ENCODE peak calls at places on chromosomes 16 and 17, in five cellular contexts. One of them, this sample, is unnamed.

GRCh38 chr16:65244811-65245210 is 122.9 kb upstream of the CDH11 start:
- DNase-seq in HepG2: no peak
- DNase-seq in HEK293T: no peak
- DNase-seq in SK-N-SH: no peak
- DNase-seq in K562: no peak
- DNase-seq in this sample: no peak

GRCh38 chr16:46947900-46948547 is 25.4 kb downstream of the DNAJA2 start:
- DNase-seq in HEK293T: peak
- DNase-seq in SK-N-SH: peak
- DNase-seq in HepG2: peak
- DNase-seq in K562: peak
- DNase-seq in this sample: peak

GRCh38 chr17:66667090-66667489 is 167.8 kb upstream of the CACNG5 start:
- DNase-seq in SK-N-SH: no peak
- DNase-seq in HepG2: no peak
- DNase-seq in HEK293T: no peak
- DNase-seq in K562: no peak
- DNase-seq in this sample: no peak

GRCh38 chr17:7992516-7992915 is 9.9 kb upstream of the GUCY2D start:
- DNase-seq in HepG2: no peak
- DNase-seq in SK-N-SH: no peak
- DNase-seq in HEK293T: no peak
- DNase-seq in K562: no peak
- DNase-seq in this sample: no peak

GRCh38 chr17:82234211-82235055 is 5.6 kb downstream of the SLC16A3 start:
- DNase-seq in SK-N-SH: no peak
- DNase-seq in K562: no peak
- DNase-seq in HEK293T: no peak
- DNase-seq in HepG2: no peak
- DNase-seq in this sample: no peak

GRCh38 chr17:49454050-49454449 is 39.4 kb upstream of the PHB1 start:
- DNase-seq in K562: no peak
- DNase-seq in HepG2: peak
- DNase-seq in HEK293T: no peak
- DNase-seq in SK-N-SH: no peak
- DNase-seq in this sample: no peak

GRCh38 chr17:74259667-74260524 is 14.1 kb upstream of the DNAI2 start:
- DNase-seq in HepG2: no peak
- DNase-seq in SK-N-SH: peak
- DNase-seq in K562: no peak
- DNase-seq in HEK293T: no peak
- DNase-seq in this sample: no peak

GRCh38 chr17:75209061-75209460 is 3.6 kb downstream of the NUP85 start:
- DNase-seq in HEK293T: no peak
- DNase-seq in SK-N-SH: no peak
- DNase-seq in HepG2: no peak
- DNase-seq in K562: no peak
- DNase-seq in this sample: no peak

GRCh38 chr16:58652741-58653140 is 23.1 kb upstream of the CNOT1 start:
- DNase-seq in HepG2: peak
- DNase-seq in SK-N-SH: peak
- DNase-seq in HEK293T: no peak
- DNase-seq in K562: no peak
- DNase-seq in this sample: no peak

GRCh38 chr16:2150418-2151187 is 2.2 kb downstream of the RAB26 start:
- DNase-seq in K562: no peak
- DNase-seq in SK-N-SH: peak
- DNase-seq in HepG2: peak
- DNase-seq in HEK293T: no peak
- DNase-seq in this sample: no peak

GRCh38 chr16:66175058-66175457 is 191.4 kb upstream of the CDH5 start:
- DNase-seq in HepG2: no peak
- DNase-seq in HEK293T: no peak
- DNase-seq in K562: no peak
- DNase-seq in SK-N-SH: no peak
- DNase-seq in this sample: no peak

GRCh38 chr17:72934927-72935326 is 157.6 kb downstream of the SLC39A11 start:
- DNase-seq in HepG2: no peak
- DNase-seq in K562: no peak
- DNase-seq in SK-N-SH: no peak
- DNase-seq in HEK293T: no peak
- DNase-seq in this sample: no peak

GRCh38 chr17:19384723-19385391 is 2.1 kb downstream of the MFAP4 start:
- DNase-seq in HepG2: no peak
- DNase-seq in SK-N-SH: peak
- DNase-seq in K562: peak
- DNase-seq in HEK293T: no peak
- DNase-seq in this sample: no peak

GRCh38 chr16:4330277-4330882 is 14.5 kb downstream of the GLIS2 start:
- DNase-seq in HEK293T: peak
- DNase-seq in K562: peak
- DNase-seq in SK-N-SH: peak
- DNase-seq in HepG2: peak
- DNase-seq in this sample: no peak

GRCh38 chr17:47649972-47650524 is 329 bp downstream of the KPNB1 start:
- DNase-seq in SK-N-SH: no peak
- DNase-seq in HEK293T: no peak
- DNase-seq in K562: no peak
- DNase-seq in HepG2: no peak
- DNase-seq in this sample: no peak

GRCh38 chr16:3112058-3112880 is at the start of gene ZNF205:
- DNase-seq in K562: peak
- DNase-seq in HEK293T: peak
- DNase-seq in SK-N-SH: peak
- DNase-seq in HepG2: peak
- DNase-seq in this sample: no peak

GRCh38 chr17:44961921-44962350 is 6.2 kb downstream of the C1QL1 start:
- DNase-seq in K562: peak
- DNase-seq in SK-N-SH: no peak
- DNase-seq in HEK293T: peak
- DNase-seq in HepG2: peak
- DNase-seq in this sample: no peak

GRCh38 chr16:75237398-75238131 is 13.9 kb downstream of the BCAR1 start:
- DNase-seq in HepG2: no peak
- DNase-seq in SK-N-SH: no peak
- DNase-seq in K562: no peak
- DNase-seq in HEK293T: no peak
- DNase-seq in this sample: no peak

GRCh38 chr16:13957197-13958078 is 37.5 kb downstream of the ERCC4 start:
- DNase-seq in K562: peak
- DNase-seq in HepG2: peak
- DNase-seq in SK-N-SH: peak
- DNase-seq in HEK293T: peak
- DNase-seq in this sample: peak

GRCh38 chr17:4914009-4914408 is 11.1 kb upstream of the CHRNE start:
- DNase-seq in K562: no peak
- DNase-seq in HEK293T: no peak
- DNase-seq in SK-N-SH: no peak
- DNase-seq in HepG2: peak
- DNase-seq in this sample: no peak

GRCh38 chr17:21294321-21295035 is 10.0 kb downstream of the MAP2K3 start:
- DNase-seq in K562: no peak
- DNase-seq in HEK293T: no peak
- DNase-seq in SK-N-SH: peak
- DNase-seq in HepG2: no peak
- DNase-seq in this sample: no peak

GRCh38 chr16:84717484-84717883 is 17.7 kb downstream of the USP10 start:
- DNase-seq in SK-N-SH: no peak
- DNase-seq in HepG2: no peak
- DNase-seq in HEK293T: no peak
- DNase-seq in K562: no peak
- DNase-seq in this sample: no peak

GRCh38 chr16:23024044-23024443 is 125.2 kb downstream of the USP31 start:
- DNase-seq in HepG2: no peak
- DNase-seq in HEK293T: no peak
- DNase-seq in K562: no peak
- DNase-seq in SK-N-SH: no peak
- DNase-seq in this sample: no peak

GRCh38 chr16:85673529-85674417 is 15.0 kb downstream of the GINS2 start:
- DNase-seq in HepG2: no peak
- DNase-seq in HEK293T: no peak
- DNase-seq in K562: no peak
- DNase-seq in SK-N-SH: peak
- DNase-seq in this sample: no peak

GRCh38 chr17:28348979-28349378 is 8.3 kb downstream of the POLDIP2 start:
- DNase-seq in K562: no peak
- DNase-seq in SK-N-SH: no peak
- DNase-seq in HEK293T: no peak
- DNase-seq in HepG2: no peak
- DNase-seq in this sample: no peak

GRCh38 chr16:1772362-1772907 is at the start of gene EME2:
- DNase-seq in K562: peak
- DNase-seq in SK-N-SH: peak
- DNase-seq in HEK293T: no peak
- DNase-seq in HepG2: peak
- DNase-seq in this sample: no peak

GRCh38 chr17:21037117-21037803 is 5.6 kb downstream of the USP22 start:
- DNase-seq in K562: no peak
- DNase-seq in HEK293T: no peak
- DNase-seq in SK-N-SH: no peak
- DNase-seq in HepG2: no peak
- DNase-seq in this sample: no peak

GRCh38 chr17:75615301-75615700 is 17.9 kb upstream of the SMIM5 start:
- DNase-seq in K562: no peak
- DNase-seq in HEK293T: no peak
- DNase-seq in SK-N-SH: no peak
- DNase-seq in HepG2: no peak
- DNase-seq in this sample: no peak

GRCh38 chr16:76389126-76389525 is 111.9 kb downstream of the CNTNAP4 start:
- DNase-seq in SK-N-SH: no peak
- DNase-seq in HEK293T: no peak
- DNase-seq in HepG2: no peak
- DNase-seq in K562: no peak
- DNase-seq in this sample: no peak

GRCh38 chr16:23836404-23837291 is 865 bp downstream of the PRKCB start:
- DNase-seq in SK-N-SH: peak
- DNase-seq in HepG2: no peak
- DNase-seq in K562: peak
- DNase-seq in HEK293T: peak
- DNase-seq in this sample: no peak

GRCh38 chr16:17414421-17414820 is 56.3 kb downstream of the XYLT1 start:
- DNase-seq in SK-N-SH: no peak
- DNase-seq in HEK293T: no peak
- DNase-seq in K562: no peak
- DNase-seq in HepG2: no peak
- DNase-seq in this sample: peak

GRCh38 chr17:7285679-7286078 is 4.2 kb downstream of the SLC2A4 start:
- DNase-seq in SK-N-SH: no peak
- DNase-seq in HepG2: no peak
- DNase-seq in HEK293T: no peak
- DNase-seq in K562: no peak
- DNase-seq in this sample: no peak

GRCh38 chr17:61836266-61837174 is 26.8 kb downstream of the BRIP1 start:
- DNase-seq in SK-N-SH: no peak
- DNase-seq in HepG2: no peak
- DNase-seq in K562: no peak
- DNase-seq in HEK293T: no peak
- DNase-seq in this sample: no peak

GRCh38 chr16:85177448-85177846 is 65.2 kb upstream of the CIBAR2 start:
- DNase-seq in HEK293T: no peak
- DNase-seq in HepG2: no peak
- DNase-seq in K562: no peak
- DNase-seq in SK-N-SH: no peak
- DNase-seq in this sample: no peak

GRCh38 chr17:45277216-45277849 is 15.4 kb upstream of the SPATA32 start:
- DNase-seq in HEK293T: peak
- DNase-seq in K562: peak
- DNase-seq in SK-N-SH: peak
- DNase-seq in HepG2: peak
- DNase-seq in this sample: peak

GRCh38 chr16:30694926-30695678 is 3.9 kb upstream of the SRCAP start:
- DNase-seq in HepG2: no peak
- DNase-seq in HEK293T: no peak
- DNase-seq in SK-N-SH: no peak
- DNase-seq in K562: no peak
- DNase-seq in this sample: no peak

GRCh38 chr17:13420294-13421277 is 181.1 kb downstream of the HS3ST3A1 start:
- DNase-seq in HEK293T: no peak
- DNase-seq in HepG2: peak
- DNase-seq in K562: no peak
- DNase-seq in SK-N-SH: no peak
- DNase-seq in this sample: no peak

GRCh38 chr17:3046753-3047152 is 16.7 kb downstream of the OR1D5 start:
- DNase-seq in HepG2: no peak
- DNase-seq in SK-N-SH: no peak
- DNase-seq in K562: no peak
- DNase-seq in HEK293T: no peak
- DNase-seq in this sample: no peak

GRCh38 chr17:50627782-50628601 is 6.7 kb upstream of the ABCC3 start:
- DNase-seq in HEK293T: no peak
- DNase-seq in HepG2: peak
- DNase-seq in SK-N-SH: peak
- DNase-seq in K562: no peak
- DNase-seq in this sample: no peak
- TF ChIP-seq FOXM1 in HEK293T: no peak
- TF ChIP-seq FOXM1 in HepG2: no peak
- TF ChIP-seq FOXM1 in SK-N-SH: no peak
- TF ChIP-seq FOXM1 in K562: no peak
- TF ChIP-seq FOXM1 in this sample: no peak

GRCh38 chr17:59734226-59734625 is 26.8 kb downstream of the VMP1 start:
- DNase-seq in K562: no peak
- DNase-seq in SK-N-SH: no peak
- DNase-seq in HEK293T: no peak
- DNase-seq in HepG2: no peak
- DNase-seq in this sample: no peak
- TF ChIP-seq FOXM1 in K562: no peak
- TF ChIP-seq FOXM1 in SK-N-SH: no peak
- TF ChIP-seq FOXM1 in HEK293T: no peak
- TF ChIP-seq FOXM1 in HepG2: no peak
- TF ChIP-seq FOXM1 in this sample: no peak

DNA sequence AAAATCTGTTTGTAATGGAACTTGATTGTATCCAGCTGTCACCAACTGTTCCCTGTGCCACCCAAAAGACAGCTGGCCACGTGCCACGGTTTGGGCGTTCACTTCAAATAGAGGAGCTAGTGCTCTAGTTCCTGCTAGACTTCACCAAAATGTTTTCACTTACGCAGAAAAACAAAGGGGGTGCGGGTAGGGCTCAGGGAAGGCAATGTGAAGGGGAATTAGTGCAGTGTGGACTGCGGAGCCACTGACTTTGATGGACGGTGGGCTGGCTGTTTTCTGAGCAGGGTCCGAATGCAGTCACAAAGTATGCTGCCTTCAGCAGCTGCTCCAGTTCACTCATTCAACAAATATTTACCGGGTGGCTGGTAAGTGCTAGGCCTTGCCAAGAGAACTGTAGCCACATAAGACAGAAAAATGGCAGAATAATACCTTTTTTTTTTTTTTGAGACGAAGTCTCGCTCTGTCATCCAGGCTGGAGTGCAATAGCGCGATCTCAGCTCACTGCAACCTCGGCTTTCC is 7.6 kb upstream of the CYTH1 start:
- DNase-seq in SK-N-SH: peak
- DNase-seq in K562: no peak
- DNase-seq in HepG2: no peak
- DNase-seq in HEK293T: no peak
- DNase-seq in this sample: no peak
- TF ChIP-seq FOXM1 in SK-N-SH: no peak
- TF ChIP-seq FOXM1 in K562: no peak
- TF ChIP-seq FOXM1 in HepG2: no peak
- TF ChIP-seq FOXM1 in HEK293T: no peak
- TF ChIP-seq FOXM1 in this sample: no peak

GRCh38 chr17:77936881-77937280 is 21.6 kb upstream of the TNRC6C start:
- DNase-seq in SK-N-SH: no peak
- DNase-seq in HEK293T: no peak
- DNase-seq in HepG2: no peak
- DNase-seq in K562: no peak
- DNase-seq in this sample: no peak
- TF ChIP-seq FOXM1 in SK-N-SH: no peak
- TF ChIP-seq FOXM1 in HEK293T: no peak
- TF ChIP-seq FOXM1 in HepG2: no peak
- TF ChIP-seq FOXM1 in K562: no peak
- TF ChIP-seq FOXM1 in this sample: no peak

This sample was measured in GM12878.